ENCODE peak calls at places on chromosomes 1 and 21, in ten cellular contexts. I is ovary; U is hepatocyte; Q is tibial artery; J is GM12878; E is spleen; Z is sigmoid colon; L is adipocyte; V is effector memory CD4-positive, alpha-beta T cell; R is thyroid gland. A is an unnamed sample.

GRCh38 chr1:68128820-68129219 is 78.4 kb upstream of the DIRAS3 start:
- DNase-seq in I (no peak), U (no peak), Q (no peak), J (no peak), E (no peak), Z (no peak), L (no peak), V (no peak), R (no peak), A (no peak)

GRCh38 chr1:228445867-228446584 is 29.4 kb upstream of the TRIM17 start:
- DNase-seq in I (peak; percentile 31), U (peak; percentile 69), Q (no peak), J (no peak), E (no peak), Z (no peak), L (peak; percentile 48), V (no peak), R (no peak), A (peak; percentile 46)

GRCh38 chr1:49556676-49557234 is 467.0 kb downstream of the AGBL4 start:
- DNase-seq in I (no peak), U (no peak), Q (no peak), J (no peak), E (no peak), Z (no peak), L (no peak), V (no peak), R (no peak), A (no peak)

GRCh38 chr21:38223893-38224540 is 32.8 kb upstream of the KCNJ15 start:
- DNase-seq in I (no peak), U (no peak), Q (no peak), J (no peak), E (no peak), Z (no peak), L (peak; percentile 14), V (no peak), R (no peak), A (no peak)

GRCh38 chr1:109617291-109617801 is 2.1 kb downstream of the GNAT2 start:
- DNase-seq in I (no peak), U (peak; percentile 63), Q (peak; percentile 21), J (no peak), E (no peak), Z (no peak), L (peak; percentile 92), V (no peak), R (no peak), A (no peak)

GRCh38 chr21:25506887-25507286 is 100.4 kb downstream of the MRPL39 start:
- DNase-seq in I (no peak), U (no peak), Q (no peak), J (no peak), E (no peak), Z (no peak), L (peak; percentile 87), V (no peak), R (no peak), A (no peak)

GRCh38 chr21:29586696-29587095 is 288.0 kb downstream of the BACH1 start:
- DNase-seq in I (no peak), U (no peak), Q (no peak), J (no peak), E (no peak), Z (no peak), L (peak; percentile 60), V (no peak), R (no peak), A (no peak)

GRCh38 chr1:203126866-203127671 is 457 bp upstream of the ADORA1 start:
- DNase-seq in I (no peak), U (no peak), Q (peak; percentile 56), J (no peak), E (no peak), Z (no peak), L (peak; percentile 35), V (no peak), R (no peak), A (no peak)

GRCh38 chr1:1089731-1090423 is 15.8 kb upstream of the RNF223 start:
- DNase-seq in I (no peak), U (no peak), Q (peak; percentile 62), J (no peak), E (peak; percentile 74), Z (no peak), L (no peak), V (no peak), R (no peak), A (no peak)

GRCh38 chr1:86507935-86508582 is 38.8 kb upstream of the CLCA4 start:
- DNase-seq in I (no peak), U (peak; percentile 27), Q (no peak), J (no peak), E (no peak), Z (peak; percentile 74), L (peak; percentile 63), V (no peak), R (peak; percentile 49), A (no peak)

GRCh38 chr21:43284700-43285099 is 115.9 kb downstream of the CRYAA start:
- DNase-seq in I (no peak), U (no peak), Q (no peak), J (no peak), E (no peak), Z (no peak), L (no peak), V (no peak), R (no peak), A (no peak)

GRCh38 chr1:44648514-44649250 is 25.6 kb downstream of the TMEM53 start:
- DNase-seq in I (no peak), U (no peak), Q (no peak), J (no peak), E (no peak), Z (no peak), L (no peak), V (no peak), R (no peak), A (no peak)

GRCh38 chr1:111471012-111471411 is 2.8 kb upstream of the C1orf162 start:
- DNase-seq in I (no peak), U (no peak), Q (peak; percentile 79), J (peak; percentile 77), E (peak; percentile 90), Z (peak; percentile 77), L (no peak), V (peak; percentile 53), R (peak; percentile 11), A (peak; percentile 44)

GRCh38 chr21:31885146-31885545 is 12.3 kb downstream of the HUNK start:
- DNase-seq in I (no peak), U (no peak), Q (peak; percentile 42), J (no peak), E (no peak), Z (no peak), L (no peak), V (no peak), R (no peak), A (no peak)

GRCh38 chr1:218895064-218895587 is 278.6 kb upstream of the LYPLAL1 start:
- DNase-seq in I (no peak), U (no peak), Q (no peak), J (no peak), E (no peak), Z (no peak), L (no peak), V (no peak), R (no peak), A (no peak)

GRCh38 chr1:245677446-245678240 is 522.9 kb downstream of the KIF26B start:
- DNase-seq in I (no peak), U (no peak), Q (peak; percentile 25), J (no peak), E (no peak), Z (no peak), L (peak; percentile 41), V (no peak), R (no peak), A (no peak)

GRCh38 chr1:32172621-32173245 is 6.7 kb upstream of the TXLNA start:
- DNase-seq in I (no peak), U (no peak), Q (no peak), J (no peak), E (no peak), Z (no peak), L (no peak), V (no peak), R (no peak), A (no peak)
- H3K36me3 ChIP-seq in I (no peaks in the 10 kb centered on the region), U (no peaks in the 10 kb centered on the region), Q (peaks cover 65% of the 10 kb centered on the region), J (peaks cover 10% of the 10 kb centered on the region), E (no peaks in the 10 kb centered on the region), Z (peaks cover 41% of the 10 kb centered on the region), L (peaks cover 66% of the 10 kb centered on the region), V (peaks cover 37% of the 10 kb centered on the region), R (peaks cover 37% of the 10 kb centered on the region), A (peaks cover 23% of the 10 kb centered on the region)

GRCh38 chr1:32031578-32032286 is 18.1 kb downstream of the KHDRBS1 start:
- DNase-seq in I (no peak), U (peak; percentile 36), Q (no peak), J (no peak), E (no peak), Z (no peak), L (peak; percentile 83), V (no peak), R (no peak), A (no peak)

GRCh38 chr1:32040711-32041110 is 27.0 kb downstream of the KHDRBS1 start:
- DNase-seq in I (no peak), U (no peak), Q (no peak), J (no peak), E (no peak), Z (no peak), L (no peak), V (no peak), R (no peak), A (no peak)

GRCh38 chr1:32032287-32032639 is 18.6 kb downstream of the KHDRBS1 start:
- DNase-seq in I (no peak), U (no peak), Q (no peak), J (no peak), E (no peak), Z (no peak), L (no peak), V (no peak), R (no peak), A (no peak)

DNA sequence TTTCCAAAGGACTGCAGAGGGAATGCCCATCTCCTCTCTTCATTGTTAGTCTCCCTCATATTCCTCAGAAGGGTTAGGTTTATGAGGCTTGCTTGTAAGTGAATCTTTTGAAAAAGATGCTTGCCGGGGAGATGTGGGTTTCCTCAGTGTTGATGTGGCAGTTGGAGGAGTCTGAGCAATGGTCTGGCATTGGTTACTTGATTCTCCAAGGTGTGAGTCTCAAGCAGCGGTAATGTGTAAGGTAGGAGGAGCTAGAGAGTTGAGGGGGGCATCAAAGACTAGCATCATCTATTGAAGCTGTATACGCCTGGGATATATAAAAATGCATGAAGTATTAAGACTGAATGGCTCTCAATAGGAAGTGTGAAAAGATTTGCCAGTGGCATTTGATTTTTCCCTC is 21.5 kb downstream of the KHDRBS1 start:
- DNase-seq in I (no peak), U (no peak), Q (no peak), J (no peak), E (no peak), Z (no peak), L (no peak), V (no peak), R (no peak), A (no peak)
- H3K36me3 ChIP-seq in I (no peaks in the 10 kb centered on the region), U (peaks cover 14% of the 10 kb centered on the region), Q (peaks cover 25% of the 10 kb centered on the region), J (peaks cover 27% of the 10 kb centered on the region), E (peaks cover 3% of the 10 kb centered on the region), Z (peaks cover 47% of the 10 kb centered on the region), L (peaks cover 50% of the 10 kb centered on the region), V (peaks cover 88% of the 10 kb centered on the region), R (peaks cover 40% of the 10 kb centered on the region), A (peaks cover 22% of the 10 kb centered on the region)

GRCh38 chr1:28521502-28522164 is 15.8 kb downstream of the RCC1 start:
- DNase-seq in I (no peak), U (no peak), Q (no peak), J (no peak), E (no peak), Z (no peak), L (no peak), V (no peak), R (no peak), A (no peak)
- H3K36me3 ChIP-seq in I (no peaks in the 10 kb centered on the region), U (no peaks in the 10 kb centered on the region), Q (no peaks in the 10 kb centered on the region), J (no peaks in the 10 kb centered on the region), E (no peaks in the 10 kb centered on the region), Z (no peaks in the 10 kb centered on the region), L (peaks cover 3% of the 10 kb centered on the region), V (no peaks in the 10 kb centered on the region), R (no peaks in the 10 kb centered on the region), A (peaks cover 3% of the 10 kb centered on the region)

GRCh38 chr1:219973221-219973620 is 44.9 kb upstream of the SLC30A10 start:
- DNase-seq in I (no peak), U (no peak), Q (no peak), J (no peak), E (no peak), Z (no peak), L (no peak), V (no peak), R (no peak), A (no peak)
- H3K36me3 ChIP-seq in I (no peaks in the 10 kb centered on the region), U (no peaks in the 10 kb centered on the region), Q (peaks cover 84% of the 10 kb centered on the region), J (peaks cover 2% of the 10 kb centered on the region), E (no peaks in the 10 kb centered on the region), Z (peaks cover 30% of the 10 kb centered on the region), L (peaks cover 88% of the 10 kb centered on the region), V (peaks cover 64% of the 10 kb centered on the region), R (peaks cover 35% of the 10 kb centered on the region), A (peaks cover 9% of the 10 kb centered on the region)